ENCODE peak calls at places on chromosomes 7 and 10, in ten cellular contexts. Y, I, W, T, X, G, Q, D, M and L are unnamed samples.

GRCh38 chr10:96512524-96512991 is 1.2 kb downstream of the TLL2 start:
- DNase-seq in T (peak), W (no peak), X (peak), Y (no peak), G (peak), Q (peak), M (no peak), D (peak), I (no peak), L (peak)

GRCh38 chr10:71213127-71213616 is 802 bp downstream of the UNC5B start:
- DNase-seq in D (peak), T (no peak), I (peak), W (peak), Q (no peak), G (peak), X (peak), Y (peak), M (peak), L (peak)

GRCh38 chr10:107206856-107207255 is 42.4 kb upstream of the SORCS1 start:
- DNase-seq in D (no peak), G (no peak), I (no peak), W (no peak), Q (no peak), T (no peak), Y (no peak), M (no peak), X (no peak), L (no peak)

GRCh38 chr7:44639701-44640321 is 33.4 kb downstream of the OGDH start:
- DNase-seq in I (peak), W (no peak), Q (peak), D (peak), G (no peak), Y (peak), M (no peak), X (peak), T (peak), L (no peak)

GRCh38 chr10:30028006-30028441 is 31.4 kb downstream of the JCAD start:
- DNase-seq in M (no peak), T (peak), G (peak), Q (peak), I (no peak), D (peak), W (peak), Y (peak), X (no peak), L (no peak)

GRCh38 chr7:80634505-80634904 is 3.9 kb upstream of the CD36 start:
- DNase-seq in I (no peak), M (no peak), D (peak), T (no peak), G (no peak), Q (no peak), W (no peak), Y (no peak), X (no peak), L (no peak)

GRCh38 chr7:126368-126767 is 66.0 kb upstream of the FAM20C start:
- DNase-seq in D (no peak), M (no peak), W (no peak), G (no peak), Q (no peak), I (no peak), Y (no peak), T (no peak), X (peak), L (no peak)

GRCh38 chr7:42227523-42227922 is 9.5 kb downstream of the GLI3 start:
- DNase-seq in M (no peak), G (peak), D (no peak), Q (no peak), W (no peak), T (no peak), I (no peak), Y (no peak), X (peak), L (no peak)

GRCh38 chr7:114026486-114027089 is 107.8 kb upstream of the PPP1R3A start:
- DNase-seq in T (peak), W (no peak), Q (no peak), M (no peak), X (no peak), I (peak), G (peak), D (peak), Y (no peak), L (peak)

GRCh38 chr7:143882611-143883078 is 19.3 kb downstream of the TCAF1 start:
- DNase-seq in Y (peak), X (peak), W (peak), T (peak), I (peak), D (peak), M (peak), Q (peak), G (no peak), L (no peak)

GRCh38 chr10:73084209-73084608 is 12.5 kb downstream of the P4HA1 start:
- DNase-seq in G (no peak), W (no peak), Q (no peak), X (no peak), D (no peak), I (no peak), Y (no peak), M (no peak), T (no peak), L (no peak)

GRCh38 chr7:130996841-130997231 is 262.8 kb upstream of the KLF14 start:
- DNase-seq in D (peak), Q (no peak), Y (peak), I (no peak), M (no peak), X (no peak), G (no peak), W (no peak), T (no peak), L (no peak)

GRCh38 chr10:18659784-18660561 is 742 bp downstream of the ARL5B start:
- DNase-seq in X (peak), Y (peak), W (no peak), T (no peak), G (peak), Q (no peak), I (no peak), D (peak), M (no peak), L (peak)

GRCh38 chr7:27586825-27587224 is 75.9 kb downstream of the HIBADH start:
- DNase-seq in D (no peak), Q (no peak), I (no peak), X (peak), W (no peak), G (peak), Y (no peak), M (no peak), T (no peak), L (peak)

GRCh38 chr7:24427048-24427447 is 143.1 kb downstream of the NPY start:
- DNase-seq in T (no peak), M (no peak), Q (no peak), W (no peak), G (no peak), X (peak), D (no peak), I (no peak), Y (no peak), L (no peak)

GRCh38 chr7:100773491-100773890 is 40.1 kb downstream of the ZAN start:
- DNase-seq in T (no peak), D (no peak), M (no peak), Y (no peak), X (no peak), I (no peak), Q (no peak), G (no peak), W (no peak), L (no peak)

GRCh38 chr7:83696101-83696500 is 47.2 kb upstream of the SEMA3E start:
- DNase-seq in G (no peak), Y (no peak), I (no peak), T (no peak), W (no peak), D (no peak), Q (no peak), M (no peak), X (no peak), L (no peak)

GRCh38 chr10:80057171-80057570 is 21.3 kb upstream of the TMEM254 start:
- DNase-seq in M (no peak), D (no peak), Q (no peak), I (no peak), T (no peak), X (no peak), G (no peak), W (no peak), Y (no peak), L (no peak)

GRCh38 chr10:58854811-58855210 is 321.6 kb upstream of the PHYHIPL start:
- DNase-seq in W (no peak), D (no peak), T (no peak), Y (no peak), X (no peak), M (no peak), I (no peak), G (no peak), Q (no peak), L (no peak)

GRCh38 chr10:21327239-21327993 is 198.1 kb downstream of the SKIDA1 start:
- DNase-seq in M (no peak), T (no peak), Q (no peak), I (no peak), G (no peak), D (no peak), Y (no peak), W (no peak), X (peak), L (no peak)

DNA sequence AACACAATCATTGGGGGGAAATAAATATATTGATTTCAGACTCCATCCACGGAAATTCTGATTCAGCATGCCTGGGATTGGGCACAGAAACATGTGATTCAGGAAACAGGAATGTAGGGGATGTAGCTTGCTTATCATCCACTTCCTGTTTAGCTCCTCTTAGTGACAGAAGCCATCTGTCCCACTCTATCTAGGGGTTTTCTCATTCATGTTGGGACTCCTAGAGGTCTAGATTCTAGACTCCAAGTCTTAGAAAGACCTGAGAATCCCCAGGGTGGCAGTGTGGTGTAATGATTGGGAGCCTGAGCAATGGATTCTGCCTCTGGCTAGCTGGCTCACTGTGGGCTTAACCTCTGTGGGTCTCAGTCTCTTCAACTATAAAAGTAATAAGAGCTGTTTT is 67.9 kb downstream of the CDK1 start:
- DNase-seq in D (peak), Y (no peak), W (no peak), M (no peak), Q (no peak), I (no peak), G (no peak), T (no peak), X (no peak), L (no peak)
- TF ChIP-seq CTCF in D (peak), Y (no peak), W (no peak), M (peak), Q (no peak), I (no peak), G (no peak), T (no peak), X (no peak), L (no peak)

GRCh38 chr7:138449580-138449979 is 10.5 kb upstream of the TRIM24 start:
- DNase-seq in D (no peak), M (no peak), Q (no peak), W (no peak), T (no peak), Y (no peak), I (no peak), X (peak), G (peak), L (peak)
- TF ChIP-seq CTCF in D (peak), M (peak), Q (peak), W (no peak), T (peak), Y (no peak), I (peak), X (peak), G (peak), L (peak)

GRCh38 chr10:47063858-47064257 is 152.6 kb downstream of the PTPN20 start:
- DNase-seq in W (no peak), Q (no peak), M (no peak), X (no peak), Y (no peak), G (no peak), I (no peak), T (no peak), D (no peak), L (no peak)

GRCh38 chr10:47060993-47061500 is 149.8 kb downstream of the PTPN20 start:
- DNase-seq in G (no peak), W (peak), X (peak), T (no peak), M (no peak), Q (no peak), Y (no peak), I (no peak), D (no peak), L (no peak)

GRCh38 chr10:47060356-47060755 is 149.1 kb downstream of the PTPN20 start:
- DNase-seq in D (no peak), M (peak), Y (no peak), I (no peak), T (no peak), G (no peak), X (peak), W (peak), Q (no peak), L (no peak)

GRCh38 chr10:47061776-47062175 is 150.5 kb downstream of the PTPN20 start:
- DNase-seq in Q (no peak), X (peak), D (no peak), W (peak), T (no peak), M (no peak), I (no peak), Y (no peak), G (no peak), L (no peak)

DNA sequence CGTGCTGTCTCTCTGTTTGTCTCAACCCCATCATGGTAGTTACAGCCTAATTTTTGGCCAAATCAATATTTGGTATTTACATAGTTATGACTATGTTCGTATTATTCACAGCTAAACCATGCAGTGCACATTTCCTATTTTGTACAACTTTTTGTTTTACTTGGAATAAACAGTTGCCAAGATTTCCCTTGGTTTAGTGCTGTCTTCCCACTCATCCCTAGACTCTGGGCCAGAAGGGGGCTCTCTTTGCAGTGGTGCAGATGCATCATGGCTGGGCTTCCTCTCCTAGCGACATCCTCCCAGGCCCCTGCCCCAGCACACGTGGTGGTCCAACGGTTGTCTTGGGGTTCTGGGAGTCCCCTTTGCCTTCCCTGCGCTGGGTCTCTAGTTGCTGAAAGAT is 151.6 kb downstream of the PTPN20 start:
- DNase-seq in D (peak), T (no peak), Y (no peak), G (no peak), I (no peak), X (peak), Q (no peak), W (peak), M (no peak), L (no peak)
- TF ChIP-seq CTCF in D (peak), T (no peak), Y (no peak), G (no peak), I (peak), X (peak), Q (no peak), W (no peak), M (peak), L (peak)

DNA sequence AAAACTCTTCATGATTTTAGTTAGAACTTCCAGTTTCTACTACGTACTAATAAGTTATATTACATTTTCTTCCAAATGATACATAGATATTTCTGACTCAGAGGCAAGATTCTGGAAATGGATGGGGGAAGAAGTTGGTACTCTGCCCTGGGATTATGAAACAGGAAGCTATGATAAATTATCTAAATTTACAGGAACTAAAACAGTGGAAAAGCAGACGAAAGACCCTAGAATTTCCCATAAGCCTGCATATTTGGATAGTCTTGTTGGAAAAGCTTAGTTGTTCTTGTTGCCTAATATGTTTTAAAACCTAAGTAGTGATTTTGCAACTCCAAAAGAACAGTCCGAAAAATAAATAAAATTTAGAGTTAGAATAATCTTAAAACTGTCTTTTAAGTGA is 21.8 kb downstream of the CFAP69 start:
- DNase-seq in Q (no peak), T (no peak), X (no peak), M (no peak), D (peak), I (no peak), G (no peak), W (no peak), Y (no peak), L (no peak)
- TF ChIP-seq CTCF in Q (no peak), T (no peak), X (no peak), M (no peak), D (no peak), I (no peak), G (no peak), W (no peak), Y (no peak), L (no peak)

GRCh38 chr7:18877874-18878273 is 239.6 kb downstream of the TWIST1 start:
- DNase-seq in Q (no peak), M (no peak), Y (no peak), G (no peak), D (no peak), W (no peak), X (no peak), I (no peak), T (no peak), L (no peak)

GRCh38 chr7:18874875-18875274 is 242.6 kb downstream of the TWIST1 start:
- DNase-seq in Q (no peak), I (no peak), W (no peak), M (no peak), X (no peak), D (peak), T (no peak), Y (no peak), G (no peak), L (no peak)

GRCh38 chr7:18872344-18872743 is 245.1 kb downstream of the TWIST1 start:
- DNase-seq in Q (no peak), T (no peak), Y (no peak), D (no peak), M (no peak), W (no peak), I (no peak), G (no peak), X (no peak), L (no peak)

GRCh38 chr7:18873674-18874341 is 243.6 kb downstream of the TWIST1 start:
- DNase-seq in T (no peak), I (no peak), M (no peak), G (no peak), Q (no peak), X (peak), Y (no peak), W (no peak), D (peak), L (no peak)
- TF ChIP-seq CTCF in T (no peak), I (peak), M (no peak), G (peak), Q (no peak), X (peak), Y (no peak), W (no peak), D (peak), L (no peak)

GRCh38 chr10:3978762-3979161 is 193.8 kb upstream of the KLF6 start:
- DNase-seq in D (no peak), Y (no peak), M (no peak), Q (no peak), G (no peak), X (no peak), T (no peak), W (no peak), I (no peak), L (no peak)
- TF ChIP-seq CTCF in D (no peak), Y (no peak), M (no peak), Q (no peak), G (no peak), X (no peak), T (no peak), W (no peak), I (no peak), L (no peak)

DNA sequence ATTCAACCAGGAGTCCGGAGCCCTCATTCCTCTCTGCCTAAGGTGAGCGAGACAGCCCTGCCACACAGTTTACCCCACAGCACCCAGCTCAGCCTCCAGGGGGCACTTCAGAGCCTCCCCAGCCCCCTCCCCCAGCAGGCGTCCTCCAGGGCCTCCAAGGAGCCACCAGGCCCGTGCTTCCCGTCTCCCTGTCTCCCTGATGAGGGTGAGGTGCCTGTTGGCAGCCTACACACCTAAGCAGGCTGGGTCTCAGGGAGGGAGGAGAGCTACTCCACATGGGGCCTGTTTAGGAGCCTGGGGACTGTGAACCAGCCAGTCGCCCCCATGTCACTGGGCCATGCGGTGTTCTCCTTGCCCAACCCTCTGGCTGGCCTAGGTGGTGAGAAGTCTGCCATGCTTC is 28.9 kb upstream of the TRIM8 start:
- DNase-seq in Y (no peak), G (peak), W (no peak), Q (no peak), I (no peak), T (no peak), X (peak), D (no peak), M (no peak), L (peak)
- TF ChIP-seq CTCF in Y (no peak), G (peak), W (no peak), Q (peak), I (peak), T (peak), X (peak), D (peak), M (no peak), L (peak)

DNA sequence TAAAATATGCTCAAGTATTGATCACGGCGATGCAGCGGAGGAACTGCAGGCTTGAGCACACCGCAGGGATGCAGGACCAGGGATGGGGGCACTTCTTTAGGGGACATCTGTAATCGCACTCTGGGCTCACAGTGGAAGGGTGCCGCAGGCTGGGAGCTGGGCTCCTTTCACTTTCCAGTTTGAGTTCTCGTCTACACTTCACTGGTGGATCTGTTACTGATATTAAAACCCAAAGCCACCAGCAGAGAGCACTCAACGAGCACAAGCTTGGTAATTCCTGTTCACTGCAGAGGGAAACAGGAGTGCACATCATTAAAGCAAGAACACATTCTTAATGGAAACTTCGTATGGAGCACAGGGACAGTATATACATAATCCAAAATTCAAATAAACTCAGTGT is 91.3 kb downstream of the PARD3 start:
- DNase-seq in Y (no peak), D (peak), W (no peak), M (no peak), X (no peak), I (peak), T (peak), Q (peak), G (peak), L (no peak)
- TF ChIP-seq CTCF in Y (peak), D (peak), W (no peak), M (peak), X (peak), I (peak), T (peak), Q (peak), G (peak), L (peak)